ENCODE peak calls at places on chromosomes 6 and 20, in six cellular contexts. One of them, this sample, is unnamed.

GRCh38 chr6:97053643-97054411 is 129.3 kb downstream of the KLHL32 start:
- DNase-seq in cardiac muscle cell: peak
- DNase-seq in adrenal gland: no peak
- DNase-seq in suprapubic skin: no peak
- DNase-seq in AG04450: no peak
- DNase-seq in neuronal stem cell: no peak
- DNase-seq in this sample: no peak

GRCh38 chr6:137958809-137959565 is 91.9 kb downstream of the TNFAIP3 start:
- DNase-seq in adrenal gland: no peak
- DNase-seq in suprapubic skin: no peak
- DNase-seq in cardiac muscle cell: peak
- DNase-seq in AG04450: no peak
- DNase-seq in neuronal stem cell: no peak
- DNase-seq in this sample: no peak

GRCh38 chr20:14673164-14673563 is 335.8 kb upstream of the FLRT3 start:
- DNase-seq in AG04450: no peak
- DNase-seq in cardiac muscle cell: no peak
- DNase-seq in suprapubic skin: no peak
- DNase-seq in adrenal gland: no peak
- DNase-seq in neuronal stem cell: no peak
- DNase-seq in this sample: no peak

GRCh38 chr6:17418281-17419188 is 25.1 kb downstream of the CAP2 start:
- DNase-seq in adrenal gland: no peak
- DNase-seq in suprapubic skin: no peak
- DNase-seq in cardiac muscle cell: peak
- DNase-seq in neuronal stem cell: no peak
- DNase-seq in AG04450: no peak
- DNase-seq in this sample: no peak

GRCh38 chr6:91094806-91095475 is 508.1 kb upstream of the MAP3K7 start:
- DNase-seq in adrenal gland: no peak
- DNase-seq in cardiac muscle cell: no peak
- DNase-seq in AG04450: no peak
- DNase-seq in neuronal stem cell: no peak
- DNase-seq in suprapubic skin: no peak
- DNase-seq in this sample: no peak

GRCh38 chr20:18272451-18272850 is 15.9 kb upstream of the ZNF133 start:
- DNase-seq in neuronal stem cell: no peak
- DNase-seq in adrenal gland: peak
- DNase-seq in AG04450: no peak
- DNase-seq in suprapubic skin: no peak
- DNase-seq in cardiac muscle cell: peak
- DNase-seq in this sample: no peak

GRCh38 chr6:101296184-101296583 is 97.3 kb upstream of the GRIK2 start:
- DNase-seq in adrenal gland: no peak
- DNase-seq in AG04450: no peak
- DNase-seq in neuronal stem cell: no peak
- DNase-seq in cardiac muscle cell: peak
- DNase-seq in suprapubic skin: no peak
- DNase-seq in this sample: no peak

GRCh38 chr20:32972181-32973076 is 31.8 kb downstream of the SUN5 start:
- DNase-seq in neuronal stem cell: no peak
- DNase-seq in suprapubic skin: peak
- DNase-seq in cardiac muscle cell: no peak
- DNase-seq in adrenal gland: no peak
- DNase-seq in AG04450: no peak
- DNase-seq in this sample: peak

GRCh38 chr6:130459316-130459715 is 93.5 kb downstream of the TMEM200A start:
- DNase-seq in adrenal gland: no peak
- DNase-seq in neuronal stem cell: no peak
- DNase-seq in cardiac muscle cell: no peak
- DNase-seq in suprapubic skin: no peak
- DNase-seq in AG04450: no peak
- DNase-seq in this sample: no peak

GRCh38 chr6:132768051-132768517 is 10.4 kb upstream of the VNN2 start:
- DNase-seq in adrenal gland: peak
- DNase-seq in cardiac muscle cell: peak
- DNase-seq in suprapubic skin: no peak
- DNase-seq in neuronal stem cell: peak
- DNase-seq in AG04450: no peak
- DNase-seq in this sample: no peak

GRCh38 chr20:57834306-57834863 is 124.6 kb upstream of the PMEPA1 start:
- DNase-seq in adrenal gland: no peak
- DNase-seq in neuronal stem cell: no peak
- DNase-seq in AG04450: no peak
- DNase-seq in suprapubic skin: no peak
- DNase-seq in cardiac muscle cell: no peak
- DNase-seq in this sample: no peak

GRCh38 chr6:137217801-137218472 is 1.2 kb downstream of the IFNGR1 start:
- DNase-seq in cardiac muscle cell: no peak
- DNase-seq in adrenal gland: peak
- DNase-seq in suprapubic skin: no peak
- DNase-seq in neuronal stem cell: no peak
- DNase-seq in AG04450: no peak
- DNase-seq in this sample: no peak

GRCh38 chr6:102405860-102406259 is 1012.4 kb downstream of the GRIK2 start:
- DNase-seq in suprapubic skin: no peak
- DNase-seq in adrenal gland: no peak
- DNase-seq in neuronal stem cell: no peak
- DNase-seq in AG04450: no peak
- DNase-seq in cardiac muscle cell: no peak
- DNase-seq in this sample: no peak

GRCh38 chr20:10610266-10610665 is 63.5 kb downstream of the JAG1 start:
- DNase-seq in suprapubic skin: no peak
- DNase-seq in cardiac muscle cell: no peak
- DNase-seq in adrenal gland: no peak
- DNase-seq in AG04450: no peak
- DNase-seq in neuronal stem cell: no peak
- DNase-seq in this sample: no peak

GRCh38 chr20:18187020-18187419 is 49.4 kb downstream of the KAT14 start:
- DNase-seq in AG04450: no peak
- DNase-seq in neuronal stem cell: no peak
- DNase-seq in cardiac muscle cell: no peak
- DNase-seq in suprapubic skin: no peak
- DNase-seq in adrenal gland: no peak
- DNase-seq in this sample: no peak

GRCh38 chr20:664151-664550 is 11.2 kb upstream of the SRXN1 start:
- DNase-seq in neuronal stem cell: no peak
- DNase-seq in AG04450: no peak
- DNase-seq in cardiac muscle cell: no peak
- DNase-seq in suprapubic skin: no peak
- DNase-seq in adrenal gland: no peak
- DNase-seq in this sample: no peak

GRCh38 chr6:162964703-162965140 is 236.9 kb downstream of the PACRG start:
- DNase-seq in suprapubic skin: no peak
- DNase-seq in cardiac muscle cell: peak
- DNase-seq in adrenal gland: peak
- DNase-seq in AG04450: peak
- DNase-seq in neuronal stem cell: no peak
- DNase-seq in this sample: no peak

GRCh38 chr20:10469599-10469998 is 34.5 kb downstream of the SLX4IP start:
- DNase-seq in neuronal stem cell: peak
- DNase-seq in AG04450: peak
- DNase-seq in adrenal gland: peak
- DNase-seq in cardiac muscle cell: peak
- DNase-seq in suprapubic skin: no peak
- DNase-seq in this sample: peak

GRCh38 chr6:158770533-158770932 is 48.6 kb downstream of the EZR start:
- DNase-seq in suprapubic skin: no peak
- DNase-seq in neuronal stem cell: no peak
- DNase-seq in cardiac muscle cell: no peak
- DNase-seq in AG04450: no peak
- DNase-seq in adrenal gland: no peak
- DNase-seq in this sample: peak

GRCh38 chr6:141403827-141404226 is 728.9 kb upstream of the GJE1 start:
- DNase-seq in AG04450: no peak
- DNase-seq in cardiac muscle cell: peak
- DNase-seq in neuronal stem cell: no peak
- DNase-seq in suprapubic skin: no peak
- DNase-seq in adrenal gland: no peak
- DNase-seq in this sample: no peak

GRCh38 chr6:134351615-134352474 is 33.9 kb upstream of the SGK1 start:
- DNase-seq in AG04450: no peak
- DNase-seq in suprapubic skin: no peak
- DNase-seq in neuronal stem cell: no peak
- DNase-seq in cardiac muscle cell: no peak
- DNase-seq in adrenal gland: no peak
- DNase-seq in this sample: no peak

GRCh38 chr6:113495521-113495920 is 361.6 kb upstream of the MARCKS start:
- DNase-seq in neuronal stem cell: no peak
- DNase-seq in adrenal gland: no peak
- DNase-seq in cardiac muscle cell: peak
- DNase-seq in AG04450: peak
- DNase-seq in suprapubic skin: no peak
- DNase-seq in this sample: no peak

GRCh38 chr20:43955244-43956191 is 40.9 kb downstream of the TOX2 start:
- DNase-seq in AG04450: peak
- DNase-seq in cardiac muscle cell: peak
- DNase-seq in adrenal gland: no peak
- DNase-seq in suprapubic skin: no peak
- DNase-seq in neuronal stem cell: no peak
- DNase-seq in this sample: no peak

GRCh38 chr6:68726992-68727391 is 91.9 kb downstream of the ADGRB3 start:
- DNase-seq in adrenal gland: no peak
- DNase-seq in suprapubic skin: no peak
- DNase-seq in AG04450: no peak
- DNase-seq in cardiac muscle cell: no peak
- DNase-seq in neuronal stem cell: no peak
- DNase-seq in this sample: no peak

GRCh38 chr20:40255368-40255767 is 433.7 kb downstream of the MAFB start:
- DNase-seq in adrenal gland: no peak
- DNase-seq in suprapubic skin: no peak
- DNase-seq in AG04450: no peak
- DNase-seq in neuronal stem cell: no peak
- DNase-seq in cardiac muscle cell: peak
- DNase-seq in this sample: no peak

GRCh38 chr6:131368077-131368911 is 204.7 kb upstream of the ARG1 start:
- DNase-seq in AG04450: no peak
- DNase-seq in neuronal stem cell: no peak
- DNase-seq in adrenal gland: peak
- DNase-seq in suprapubic skin: no peak
- DNase-seq in cardiac muscle cell: peak
- DNase-seq in this sample: no peak

GRCh38 chr6:151027936-151028838 is 162.7 kb downstream of the MTHFD1L start:
- DNase-seq in AG04450: no peak
- DNase-seq in suprapubic skin: peak
- DNase-seq in neuronal stem cell: no peak
- DNase-seq in adrenal gland: no peak
- DNase-seq in cardiac muscle cell: no peak
- DNase-seq in this sample: no peak

GRCh38 chr20:43558412-43559146 is at the start of gene SGK2:
- DNase-seq in suprapubic skin: no peak
- DNase-seq in cardiac muscle cell: peak
- DNase-seq in neuronal stem cell: no peak
- DNase-seq in AG04450: no peak
- DNase-seq in adrenal gland: peak
- DNase-seq in this sample: no peak

GRCh38 chr6:161837449-161837735 is 563.5 kb upstream of the AGPAT4 start:
- DNase-seq in adrenal gland: no peak
- DNase-seq in cardiac muscle cell: no peak
- DNase-seq in neuronal stem cell: no peak
- DNase-seq in suprapubic skin: no peak
- DNase-seq in AG04450: no peak
- DNase-seq in this sample: no peak

GRCh38 chr20:11902264-11902663 is 15.4 kb upstream of the BTBD3 start:
- DNase-seq in suprapubic skin: no peak
- DNase-seq in AG04450: no peak
- DNase-seq in cardiac muscle cell: no peak
- DNase-seq in neuronal stem cell: no peak
- DNase-seq in adrenal gland: no peak
- DNase-seq in this sample: no peak

GRCh38 chr20:11769825-11770224 is 147.9 kb upstream of the BTBD3 start:
- DNase-seq in adrenal gland: no peak
- DNase-seq in suprapubic skin: no peak
- DNase-seq in cardiac muscle cell: no peak
- DNase-seq in neuronal stem cell: no peak
- DNase-seq in AG04450: no peak
- DNase-seq in this sample: no peak

GRCh38 chr20:41466836-41467619 is 100.4 kb upstream of the EMILIN3 start:
- DNase-seq in adrenal gland: no peak
- DNase-seq in neuronal stem cell: no peak
- DNase-seq in suprapubic skin: no peak
- DNase-seq in AG04450: no peak
- DNase-seq in cardiac muscle cell: no peak
- DNase-seq in this sample: no peak

GRCh38 chr20:25454153-25454900 is 46.9 kb downstream of the GINS1 start:
- DNase-seq in neuronal stem cell: no peak
- DNase-seq in cardiac muscle cell: no peak
- DNase-seq in adrenal gland: no peak
- DNase-seq in AG04450: no peak
- DNase-seq in suprapubic skin: no peak
- DNase-seq in this sample: no peak
- H3K4me3 ChIP-seq in neuronal stem cell: no peak
- H3K4me3 ChIP-seq in cardiac muscle cell: no peak
- H3K4me3 ChIP-seq in adrenal gland: no peak
- H3K4me3 ChIP-seq in AG04450: no peak
- H3K4me3 ChIP-seq in suprapubic skin: no peak
- H3K4me3 ChIP-seq in this sample: no peak

GRCh38 chr20:35284992-35285805 is 627 bp upstream of the EIF6 start:
- DNase-seq in suprapubic skin: no peak
- DNase-seq in adrenal gland: no peak
- DNase-seq in AG04450: no peak
- DNase-seq in cardiac muscle cell: no peak
- DNase-seq in neuronal stem cell: no peak
- DNase-seq in this sample: no peak
- H3K27ac ChIP-seq in suprapubic skin: peak
- H3K27ac ChIP-seq in adrenal gland: peak
- H3K27ac ChIP-seq in AG04450: peak
- H3K27ac ChIP-seq in cardiac muscle cell: peak
- H3K27ac ChIP-seq in neuronal stem cell: no peak
- H3K27ac ChIP-seq in this sample: peak

GRCh38 chr6:25012657-25013056 is 76.9 kb upstream of the RIPOR2 start:
- DNase-seq in adrenal gland: no peak
- DNase-seq in cardiac muscle cell: peak
- DNase-seq in AG04450: no peak
- DNase-seq in suprapubic skin: no peak
- DNase-seq in neuronal stem cell: no peak
- DNase-seq in this sample: no peak
- H3K4me3 ChIP-seq in adrenal gland: no peak
- H3K4me3 ChIP-seq in cardiac muscle cell: no peak
- H3K4me3 ChIP-seq in AG04450: no peak
- H3K4me3 ChIP-seq in suprapubic skin: no peak
- H3K4me3 ChIP-seq in neuronal stem cell: no peak
- H3K4me3 ChIP-seq in this sample: no peak

DNA sequence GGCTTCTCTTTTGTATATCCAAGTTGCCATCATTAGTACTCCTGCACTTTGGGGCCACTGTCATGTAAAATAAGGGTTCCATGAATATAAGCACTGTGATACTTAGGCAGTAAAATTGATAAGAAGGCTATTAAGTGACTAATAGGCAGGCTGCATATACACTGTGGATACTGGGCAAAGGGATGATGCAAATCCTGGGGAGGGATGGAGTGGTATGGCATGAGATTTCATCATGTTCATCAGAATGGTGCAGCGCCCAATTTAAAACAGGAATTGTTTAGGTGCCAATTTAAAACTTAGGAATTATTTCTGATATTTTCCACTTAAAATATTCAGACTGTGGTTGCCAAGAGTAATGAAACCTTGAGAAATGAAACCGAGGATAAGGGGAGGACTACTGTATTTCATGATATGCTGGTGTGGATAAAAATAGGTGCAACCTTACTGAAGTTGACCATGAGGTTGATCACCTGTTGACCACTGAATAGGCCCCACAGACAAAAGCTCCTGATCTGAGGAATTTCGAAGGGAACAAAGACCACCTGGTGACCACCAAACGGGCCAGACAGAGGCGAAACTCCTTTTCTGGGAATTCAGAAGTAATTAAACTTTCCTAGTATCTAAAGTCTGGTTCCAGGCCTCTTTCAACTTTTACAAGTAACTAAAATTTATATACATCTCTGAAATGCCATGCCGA is 4.9 kb upstream of the TRIM39 start:
- DNase-seq in AG04450: no peak
- DNase-seq in cardiac muscle cell: peak
- DNase-seq in adrenal gland: no peak
- DNase-seq in suprapubic skin: no peak
- DNase-seq in neuronal stem cell: no peak
- DNase-seq in this sample: no peak
- H3K27ac ChIP-seq in AG04450: no peak
- H3K27ac ChIP-seq in cardiac muscle cell: no peak
- H3K27ac ChIP-seq in adrenal gland: no peak
- H3K27ac ChIP-seq in suprapubic skin: no peak
- H3K27ac ChIP-seq in neuronal stem cell: no peak
- H3K27ac ChIP-seq in this sample: no peak